ENCODE peak calls at places on chromosomes 7 and 10, in ten cellular contexts. O is kidney, B is ovary, E is lower lobe of right lung, U is endodermal cell, I is mammary epithelial cell, M is endothelial cell of umbilical vein, F is GM13977, N is mesothelial cell of epicardium, A is heart left ventricle. Z is an unnamed sample.

GRCh38 chr10:43971306-43971705 is 322.6 kb upstream of the ZNF32 start:
- DNase-seq in O (no peak), B (no peak), E (no peak), U (no peak), I (no peak), M (no peak), F (no peak), N (no peak), A (no peak), Z (no peak)

GRCh38 chr7:3960045-3960772 is 659.2 kb downstream of the SDK1 start:
- DNase-seq in O (no peak), B (no peak), E (no peak), U (no peak), I (no peak), M (no peak), F (no peak), N (no peak), A (no peak), Z (no peak)

GRCh38 chr7:148434181-148434769 is 156.3 kb upstream of the C7orf33 start:
- DNase-seq in O (no peak), B (no peak), E (no peak), U (no peak), I (peak), M (no peak), F (no peak), N (no peak), A (no peak), Z (no peak)

GRCh38 chr10:99345350-99345749 is 16.2 kb downstream of the CNNM1 start:
- DNase-seq in O (no peak), B (no peak), E (no peak), U (no peak), I (peak), M (no peak), F (peak), N (no peak), A (no peak), Z (no peak)

GRCh38 chr10:130192276-130192848 is 56.2 kb downstream of the GLRX3 start:
- DNase-seq in O (no peak), B (no peak), E (no peak), U (no peak), I (no peak), M (no peak), F (peak), N (no peak), A (no peak), Z (no peak)

GRCh38 chr7:100017300-100017699 is 1.9 kb downstream of the ZKSCAN1 start:
- DNase-seq in O (no peak), B (no peak), E (no peak), U (no peak), I (no peak), M (no peak), F (no peak), N (no peak), A (no peak), Z (no peak)

GRCh38 chr7:17769918-17770317 is 170.4 kb downstream of the SNX13 start:
- DNase-seq in O (no peak), B (peak), E (peak), U (peak), I (peak), M (peak), F (peak), N (peak), A (peak), Z (no peak)

GRCh38 chr10:101066890-101067355 is 5.1 kb downstream of the KAZALD1 start:
- DNase-seq in O (peak), B (no peak), E (no peak), U (no peak), I (no peak), M (no peak), F (no peak), N (no peak), A (peak), Z (no peak)

GRCh38 chr7:156667110-156667436 is 26.5 kb downstream of the RNF32 start:
- DNase-seq in O (no peak), B (no peak), E (no peak), U (no peak), I (no peak), M (no peak), F (no peak), N (no peak), A (no peak), Z (no peak)

GRCh38 chr10:103772096-103772845 is 83.1 kb downstream of the SH3PXD2A start:
- DNase-seq in O (peak), B (peak), E (peak), U (peak), I (peak), M (peak), F (peak), N (peak), A (peak), Z (no peak)

GRCh38 chr10:35092851-35093250 is 2.7 kb upstream of the CUL2 start:
- DNase-seq in O (no peak), B (no peak), E (peak), U (no peak), I (no peak), M (no peak), F (no peak), N (no peak), A (no peak), Z (no peak)

GRCh38 chr10:22554481-22555182 is 159.7 kb downstream of the PIP4K2A start:
- DNase-seq in O (peak), B (peak), E (peak), U (no peak), I (no peak), M (no peak), F (no peak), N (peak), A (peak), Z (no peak)

GRCh38 chr10:132878091-132878729 is 64.2 kb downstream of the CFAP46 start:
- DNase-seq in O (peak), B (peak), E (no peak), U (peak), I (no peak), M (no peak), F (no peak), N (peak), A (no peak), Z (peak)

GRCh38 chr7:47455872-47456185 is 126.1 kb downstream of the TNS3 start:
- DNase-seq in O (no peak), B (no peak), E (no peak), U (no peak), I (no peak), M (no peak), F (no peak), N (no peak), A (no peak), Z (no peak)

GRCh38 chr7:34041716-34042115 is 136.4 kb downstream of the BMPER start:
- DNase-seq in O (no peak), B (no peak), E (no peak), U (no peak), I (no peak), M (no peak), F (no peak), N (no peak), A (no peak), Z (no peak)

GRCh38 chr7:32516551-32517082 is 21.3 kb downstream of the AVL9 start:
- DNase-seq in O (no peak), B (no peak), E (no peak), U (no peak), I (no peak), M (no peak), F (no peak), N (no peak), A (no peak), Z (no peak)

GRCh38 chr7:22561356-22561755 is 61.4 kb upstream of the STEAP1B start:
- DNase-seq in O (peak), B (peak), E (peak), U (peak), I (peak), M (peak), F (no peak), N (peak), A (peak), Z (no peak)

GRCh38 chr10:31972519-31973041 is 43.9 kb upstream of the ARHGAP12 start:
- DNase-seq in O (no peak), B (no peak), E (no peak), U (no peak), I (no peak), M (no peak), F (no peak), N (no peak), A (no peak), Z (no peak)

DNA sequence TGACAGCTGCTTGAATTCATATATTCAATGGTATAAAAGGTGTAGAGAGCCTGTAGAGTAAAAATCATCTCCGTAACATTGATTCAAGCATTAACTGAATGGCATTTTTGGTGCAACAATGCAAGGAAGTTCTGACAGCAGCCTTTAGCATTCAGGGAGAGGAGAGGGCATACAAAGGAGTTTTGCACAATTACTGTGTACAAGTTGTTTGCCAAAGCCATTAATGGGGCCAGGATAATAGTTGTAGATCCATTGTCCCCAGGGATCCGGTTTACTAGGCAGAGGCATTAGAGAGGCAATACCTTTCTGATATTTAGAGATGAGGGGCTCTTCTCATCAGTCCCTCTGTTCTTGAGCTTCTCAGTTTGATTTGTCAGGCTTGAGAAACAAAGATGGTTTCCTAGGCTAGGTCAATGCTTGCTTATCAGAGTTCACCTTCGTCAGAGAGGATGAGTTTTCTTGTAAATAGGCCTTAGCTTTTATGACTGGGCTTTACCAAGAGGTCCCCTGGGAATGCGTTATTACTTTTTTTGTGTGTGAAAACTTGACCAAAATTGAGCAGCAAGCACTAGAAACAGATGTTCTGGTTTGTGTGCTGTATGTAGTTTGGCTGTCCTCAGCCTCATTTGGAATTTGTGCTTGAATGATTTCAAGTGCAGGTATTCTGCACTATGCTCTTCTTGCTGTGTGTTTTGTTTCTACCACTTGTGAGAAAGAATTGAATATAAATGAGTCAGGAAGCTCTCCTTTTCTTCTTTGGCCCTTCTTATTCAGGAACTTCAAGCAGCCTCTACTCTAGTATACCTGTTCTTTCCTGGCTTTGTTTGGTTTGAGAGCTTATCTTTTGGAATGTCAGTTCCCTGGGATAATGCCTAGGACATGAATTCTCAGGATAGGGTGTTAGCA is 32.0 kb downstream of the SND1 start:
- DNase-seq in O (no peak), B (no peak), E (no peak), U (no peak), I (no peak), M (peak), F (peak), N (no peak), A (no peak), Z (no peak)
- TF ChIP-seq CTCF in O (no peak), B (no peak), E (no peak), U (no peak), I (no peak), M (no peak), F (no peak), N (no peak), A (no peak), Z (no peak)

DNA sequence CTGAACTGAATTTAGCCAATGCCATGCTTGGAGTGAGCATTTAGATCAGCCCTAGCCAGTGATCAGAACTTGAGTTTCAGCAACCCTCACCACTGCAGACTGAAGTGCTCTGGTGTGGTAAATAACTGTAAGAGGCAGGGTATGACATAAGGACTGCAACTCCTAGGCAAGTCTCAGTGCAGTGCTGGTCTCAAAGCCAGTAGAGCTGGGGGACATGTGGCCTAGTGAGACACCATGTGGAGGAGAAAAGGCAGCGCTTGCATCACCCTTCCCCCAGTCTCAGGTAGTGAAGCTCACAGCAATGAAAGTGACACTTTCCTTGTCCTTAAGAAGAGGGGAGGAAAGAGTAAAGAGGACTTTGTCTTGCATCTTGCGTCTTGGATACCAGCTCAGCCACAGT is 386.8 kb upstream of the POT1 start:
- DNase-seq in O (no peak), B (no peak), E (no peak), U (peak), I (peak), M (peak), F (no peak), N (no peak), A (no peak), Z (no peak)
- TF ChIP-seq CTCF in O (peak), B (no peak), E (no peak), U (peak), I (peak), M (no peak), F (peak), N (no peak), A (no peak), Z (peak)

GRCh38 chr10:80443531-80443974 is 10.6 kb upstream of the TSPAN14 start:
- DNase-seq in O (no peak), B (no peak), E (no peak), U (peak), I (no peak), M (peak), F (no peak), N (no peak), A (no peak), Z (no peak)
- TF ChIP-seq CTCF in O (peak), B (no peak), E (peak), U (peak), I (peak), M (peak), F (peak), N (no peak), A (peak), Z (peak)

GRCh38 chr7:98165827-98166667 is 45.2 kb upstream of the BHLHA15 start:
- DNase-seq in O (no peak), B (peak), E (peak), U (peak), I (peak), M (peak), F (peak), N (peak), A (peak), Z (no peak)
- TF ChIP-seq CTCF in O (peak), B (peak), E (peak), U (peak), I (peak), M (peak), F (peak), N (peak), A (peak), Z (peak)

Z was measured in chondrocyte.